ENCODE peak calls at places on chromosomes 5 and 9, in eight cellular contexts. S, Q, B, E, A, X, K and L are unnamed samples.
A peak's percentile ranks its signal among the peaks of the same experiment; 100 is the strongest.

GRCh38 chr9:135702002-135702721 is at the start of gene KCNT1:
- DNase-seq in A (peak; percentile 77), S (peak; percentile 76), E (peak; percentile 89), Q (peak; percentile 100), X (peak; percentile 37), K (peak; percentile 7), B (peak; percentile 2), L (peak; percentile 35)

GRCh38 chr9:10226996-10227395 is 385.8 kb downstream of the PTPRD start:
- DNase-seq in B (no peak), A (no peak), E (no peak), X (no peak), K (no peak), S (no peak), Q (no peak), L (no peak)

GRCh38 chr5:33491941-33492340 is 51.2 kb downstream of the TARS1 start:
- DNase-seq in B (peak; percentile 72), E (no peak), Q (no peak), A (no peak), K (no peak), S (no peak), X (no peak), L (no peak)

GRCh38 chr9:90906316-90907055 is 104.9 kb downstream of the SYK start:
- DNase-seq in S (no peak), K (no peak), A (no peak), X (no peak), Q (no peak), E (no peak), B (no peak), L (no peak)

GRCh38 chr9:31601666-31602065 is 782.8 kb upstream of the ACO1 start:
- DNase-seq in Q (no peak), E (no peak), K (no peak), B (no peak), X (no peak), A (no peak), S (no peak), L (no peak)

GRCh38 chr9:72464819-72465218 is 56.6 kb upstream of the TMC1 start:
- DNase-seq in B (no peak), S (no peak), Q (no peak), X (no peak), E (no peak), A (no peak), K (no peak), L (no peak)

GRCh38 chr9:135001526-135001925 is 83.8 kb upstream of the FCN1 start:
- DNase-seq in A (no peak), E (no peak), B (no peak), S (no peak), X (no peak), K (no peak), Q (no peak), L (no peak)

GRCh38 chr9:124559871-124560270 is 52.7 kb upstream of the NR5A1 start:
- DNase-seq in E (no peak), S (no peak), K (no peak), A (peak; percentile 16), X (no peak), B (no peak), Q (no peak), L (no peak)

GRCh38 chr9:91340395-91340794 is 21.3 kb downstream of the AUH start:
- DNase-seq in X (no peak), A (no peak), S (no peak), K (no peak), E (no peak), B (no peak), Q (no peak), L (no peak)

GRCh38 chr9:94847486-94847885 is 121.0 kb downstream of the AOPEP start:
- DNase-seq in K (no peak), X (no peak), A (no peak), Q (no peak), S (no peak), B (peak; percentile 98), E (no peak), L (no peak)

GRCh38 chr9:113026200-113026599 is 14.2 kb upstream of the ZNF883 start:
- DNase-seq in X (no peak), A (no peak), Q (no peak), K (no peak), B (no peak), S (no peak), E (no peak), L (no peak)

GRCh38 chr5:109903061-109903460 is 213.3 kb downstream of the MAN2A1 start:
- DNase-seq in Q (no peak), K (no peak), E (no peak), X (no peak), B (no peak), S (no peak), A (no peak), L (no peak)